ENCODE peak calls at places on chromosome 18, in four cellular contexts. B, M, N and U are unnamed samples.

GRCh38 chr18:3347286-3347803 is 85.4 kb downstream of the MYL12B start:
- DNase-seq in B (no peak), M (no peak), N (no peak), U (no peak)

GRCh38 chr18:44080054-44080453 is 600.6 kb upstream of the SETBP1 start:
- DNase-seq in B (no peak), M (no peak), N (no peak), U (no peak)

GRCh38 chr18:11817229-11817628 is 34.0 kb upstream of the CHMP1B start:
- DNase-seq in B (no peak), M (no peak), N (no peak), U (no peak)

GRCh38 chr18:323253-323622 is 55.4 kb upstream of the THOC1 start:
- DNase-seq in B (no peak), M (peak), N (no peak), U (no peak)

GRCh38 chr18:55982992-55983391 is 395.0 kb upstream of the TCF4 start:
- DNase-seq in B (no peak), M (no peak), N (no peak), U (no peak)

GRCh38 chr18:23487738-23488625 is 15.3 kb upstream of the RMC1 start:
- DNase-seq in B (no peak), M (no peak), N (no peak), U (no peak)

GRCh38 chr18:23682472-23682871 is 6.8 kb upstream of the LAMA3 start:
- DNase-seq in B (no peak), M (no peak), N (no peak), U (no peak)

GRCh38 chr18:55510809-55511208 is 77.2 kb downstream of the TCF4 start:
- DNase-seq in B (no peak), M (no peak), N (no peak), U (no peak)

GRCh38 chr18:79962311-79962710 is 2.1 kb upstream of the HSBP1L1 start:
- DNase-seq in B (no peak), M (no peak), N (no peak), U (no peak)